ENCODE peak calls at places on chromosomes 12 and 14, in four cellular contexts. X is A549, W is HepG2, J is K562. Y is an unnamed sample.

GRCh38 chr14:74083161-74083560 is 1.1 kb downstream of the ALDH6A1 start:
- DNase-seq in X (no peak), W (no peak), J (no peak), Y (no peak)

GRCh38 chr12:121513464-121514183 is 67.2 kb downstream of the KDM2B start:
- DNase-seq in X (peak), W (peak), J (peak), Y (peak)

GRCh38 chr12:128069359-128069997 is 197.5 kb upstream of the TMEM132C start:
- DNase-seq in X (peak), W (peak), J (peak), Y (peak)

GRCh38 chr14:105026789-105027563 is 6.1 kb upstream of the CDCA4 start:
- DNase-seq in X (peak), W (no peak), J (no peak), Y (no peak)

GRCh38 chr14:23580948-23581281 is 2.3 kb upstream of the JPH4 start:
- DNase-seq in X (peak), W (no peak), J (no peak), Y (peak)

GRCh38 chr12:128531153-128531552 is 264.2 kb downstream of the TMEM132C start:
- DNase-seq in X (peak), W (no peak), J (peak), Y (no peak)

GRCh38 chr12:125142601-125143000 is 77.4 kb downstream of the AACS start:
- DNase-seq in X (no peak), W (no peak), J (no peak), Y (no peak)

GRCh38 chr12:1093166-1093751 is 102.2 kb downstream of the ERC1 start:
- DNase-seq in X (peak), W (peak), J (peak), Y (no peak)

GRCh38 chr14:23364164-23364571 is 804 bp downstream of the EFS start:
- DNase-seq in X (no peak), W (no peak), J (no peak), Y (no peak)

GRCh38 chr14:68685419-68686211 is 107.3 kb downstream of the ZFP36L1 start:
- DNase-seq in X (no peak), W (peak), J (peak), Y (no peak)

GRCh38 chr12:51028126-51028810 is 2.1 kb upstream of the SLC11A2 start:
- DNase-seq in X (peak), W (peak), J (peak), Y (no peak)

GRCh38 chr12:92905811-92906554 is 23.1 kb downstream of the EEA1 start:
- DNase-seq in X (no peak), W (no peak), J (no peak), Y (no peak)
- TF ChIP-seq NR3C1 in X (no peak), W (no peak), J (no peak), Y (no peak)

GRCh38 chr12:9148926-9149325 is 33.2 kb upstream of the A2M start:
- DNase-seq in X (no peak), W (no peak), J (no peak), Y (no peak)
- TF ChIP-seq HMGXB4 in X (no peak), W (no peak), J (no peak), Y (no peak)

GRCh38 chr12:103903979-103904378 is 26.2 kb upstream of the HSP90B1 start:
- DNase-seq in X (no peak), W (no peak), J (no peak), Y (no peak)
- TF ChIP-seq NR3C1 in X (no peak), W (no peak), J (no peak), Y (no peak)

GRCh38 chr14:64202731-64203130 is 91.4 kb downstream of the ESR2 start:
- DNase-seq in X (no peak), W (no peak), J (no peak), Y (no peak)
- TF ChIP-seq HMGXB4 in X (no peak), W (no peak), J (no peak), Y (no peak)

DNA sequence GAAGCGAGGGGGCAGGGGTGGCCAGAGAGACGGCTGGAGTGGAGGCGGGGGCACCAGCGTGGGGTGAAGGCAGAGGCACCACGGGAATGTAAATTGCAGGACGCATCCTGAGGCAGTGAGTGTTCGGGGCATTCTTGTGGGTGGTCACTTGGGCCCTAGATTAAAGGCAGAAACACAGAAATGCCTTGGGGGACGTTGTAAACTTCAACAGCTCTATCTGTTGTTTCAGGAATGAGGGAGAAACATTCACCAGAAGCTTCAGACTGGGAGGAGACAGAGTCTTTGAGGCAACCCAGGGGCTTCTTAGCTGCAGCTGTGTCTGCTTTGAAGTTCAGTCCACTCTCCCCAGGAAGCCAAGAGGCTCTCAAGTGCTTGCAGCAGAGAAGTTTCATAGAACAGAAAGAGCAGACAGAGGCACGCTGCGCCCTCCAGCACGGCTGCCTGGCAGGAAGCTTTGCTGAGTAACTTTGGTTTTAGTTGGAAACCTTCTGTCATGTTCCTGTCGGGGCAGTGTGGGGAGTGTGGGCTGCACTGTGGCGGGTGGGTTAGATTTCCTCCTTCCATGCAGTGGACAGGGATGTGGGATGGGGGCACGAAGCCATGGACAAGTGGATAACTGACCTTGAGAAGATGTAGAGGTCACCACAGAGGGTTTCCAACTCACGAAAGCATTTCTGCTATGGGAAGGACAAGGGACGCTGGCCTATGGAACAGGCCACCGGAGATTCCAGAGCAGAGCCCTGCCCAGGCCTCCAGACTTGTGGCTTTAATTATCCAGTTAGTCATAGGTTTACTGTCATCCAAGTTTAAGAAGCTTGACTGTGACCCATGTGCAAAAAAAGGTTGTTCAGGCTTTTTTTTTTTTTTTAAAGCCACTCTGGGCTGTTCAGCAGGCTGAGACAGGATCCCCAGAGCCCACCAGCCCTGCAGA is 107.6 kb downstream of the ARF6 start:
- DNase-seq in X (peak), W (peak), J (peak), Y (peak)
- TF ChIP-seq NR3C1 in X (no peak), W (no peak), J (no peak), Y (no peak)

DNA sequence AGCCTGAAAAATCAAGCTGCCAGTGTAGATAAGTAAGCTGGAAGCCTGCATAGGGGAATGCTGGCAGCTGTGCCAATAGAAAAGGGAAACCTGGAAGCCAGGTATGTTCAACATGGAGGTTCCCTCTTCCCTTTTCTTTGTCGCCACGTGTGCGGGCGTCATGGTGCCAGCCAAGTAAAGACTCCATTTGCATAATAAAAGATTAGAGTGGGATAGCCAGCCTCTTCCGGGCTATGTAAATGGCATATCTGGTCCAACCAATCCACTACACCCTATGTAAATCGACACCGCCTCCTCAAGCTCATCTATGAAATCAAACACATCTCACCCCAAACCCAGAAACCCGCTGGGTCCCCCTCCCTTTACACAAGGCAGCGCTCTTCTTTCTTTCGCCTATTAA is 5.6 kb upstream of the ADGRD1 start:
- DNase-seq in X (no peak), W (no peak), J (peak), Y (no peak)
- TF ChIP-seq HMGXB4 in X (no peak), W (no peak), J (no peak), Y (no peak)

DNA sequence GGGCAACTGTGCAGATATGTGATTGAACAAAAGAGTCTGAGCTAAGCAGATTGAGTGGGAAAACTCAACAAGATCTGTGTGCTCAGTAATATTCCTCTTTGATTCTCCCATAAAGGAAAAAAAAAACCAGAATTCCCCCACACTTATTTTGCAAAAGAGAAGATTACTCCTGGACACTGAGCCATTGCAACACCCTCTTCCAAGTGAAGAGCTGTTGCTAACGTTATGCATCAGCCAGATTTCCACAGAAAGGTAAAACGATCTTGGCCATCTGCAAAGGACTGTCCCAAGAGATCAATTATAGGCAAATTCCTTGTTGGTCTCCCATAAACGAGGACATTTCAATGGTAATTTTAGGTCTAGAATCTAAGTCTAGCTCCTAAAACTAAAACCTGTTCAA is 587.7 kb downstream of the C12orf50 start:
- DNase-seq in X (no peak), W (no peak), J (no peak), Y (no peak)
- TF ChIP-seq NR3C1 in X (no peak), W (no peak), J (no peak), Y (no peak)

GRCh38 chr12:24742378-24742777 is 206.5 kb downstream of the BCAT1 start:
- DNase-seq in X (no peak), W (no peak), J (peak), Y (no peak)
- TF ChIP-seq HMGXB4 in X (no peak), W (no peak), J (no peak), Y (no peak)

DNA sequence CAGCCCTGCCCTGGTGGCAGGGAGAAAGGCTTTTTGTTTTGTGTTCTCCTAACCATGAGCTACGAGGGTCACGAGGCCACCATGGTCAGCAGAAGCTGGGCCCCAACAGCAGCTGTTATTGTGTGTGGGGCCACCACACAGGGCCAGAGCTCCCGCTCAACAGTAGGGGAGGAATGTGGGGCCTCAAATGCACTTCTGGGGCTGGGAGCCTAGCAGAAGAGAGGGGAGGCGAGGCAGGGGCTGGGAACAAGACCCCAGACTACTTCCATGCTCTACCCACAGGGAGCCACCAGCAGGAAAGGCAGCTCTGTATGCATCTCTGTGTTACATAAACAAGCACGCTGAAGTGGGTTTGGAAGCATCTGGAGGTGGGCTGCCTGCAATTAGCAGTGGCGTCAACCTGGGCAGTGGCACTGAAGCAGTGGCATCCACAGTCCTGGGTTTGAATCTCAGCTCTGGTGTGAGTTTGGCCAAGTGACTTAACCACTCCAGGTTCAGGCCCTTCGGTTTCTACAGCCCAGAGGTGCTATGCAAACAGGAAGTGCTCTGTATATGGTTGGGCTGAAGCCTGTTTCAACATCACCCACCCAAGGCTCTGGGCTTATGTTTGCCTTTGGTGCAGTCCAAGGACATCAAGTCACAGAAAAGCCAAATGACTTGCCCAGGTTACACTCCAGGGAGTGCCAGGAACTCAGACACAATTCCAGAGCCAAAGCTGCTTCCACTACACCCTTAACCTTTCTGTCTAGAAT is 16.2 kb downstream of the GLTP start:
- DNase-seq in X (peak), W (peak), J (no peak), Y (no peak)
- TF ChIP-seq NR3C1 in X (no peak), W (no peak), J (no peak), Y (no peak)

GRCh38 chr12:65276923-65277322 is 1.6 kb upstream of the MSRB3 start:
- DNase-seq in X (no peak), W (no peak), J (no peak), Y (no peak)

GRCh38 chr12:65277994-65278575 is 398 bp upstream of the MSRB3 start:
- DNase-seq in X (no peak), W (no peak), J (no peak), Y (no peak)

GRCh38 chr12:65280306-65280705 is 1.8 kb downstream of the MSRB3 start:
- DNase-seq in X (no peak), W (no peak), J (no peak), Y (no peak)

GRCh38 chr12:65279387-65280112 is 1.1 kb downstream of the MSRB3 start:
- DNase-seq in X (no peak), W (no peak), J (no peak), Y (no peak)

GRCh38 chr12:65278576-65279386 is at the start of gene MSRB3:
- DNase-seq in X (peak), W (peak), J (peak), Y (peak)
- TF ChIP-seq HMGXB4 in X (peak), W (no peak), J (no peak), Y (peak)